ENCODE peak calls at places on chromosomes 7 and 10, in five cellular contexts. Y, F, E, L and W are unnamed samples.
A peak's percentile ranks its signal among the peaks of the same experiment; 100 is the strongest.

GRCh38 chr10:77320852-77321496 is 316.6 kb downstream of the KCNMA1 start:
- DNase-seq in Y (peak; percentile 84), F (no peak), E (no peak), L (no peak), W (peak; percentile 42)

GRCh38 chr7:157738064-157738460 is 401.3 kb downstream of the DNAJB6 start:
- DNase-seq in Y (no peak), F (no peak), E (no peak), L (no peak), W (no peak)

GRCh38 chr10:73879296-73880173 is 5.2 kb upstream of the CAMK2G start:
- DNase-seq in Y (peak; percentile 80), F (peak; percentile 97), E (peak; percentile 32), L (peak; percentile 91), W (peak; percentile 84)

GRCh38 chr10:125605167-125605566 is 77.8 kb downstream of the TEX36 start:
- DNase-seq in Y (no peak), F (no peak), E (no peak), L (no peak), W (no peak)

GRCh38 chr7:135232720-135233119 is 918 bp upstream of the STRA8 start:
- DNase-seq in Y (no peak), F (no peak), E (no peak), L (no peak), W (no peak)

GRCh38 chr7:134891262-134892001 is 94.9 kb upstream of the AGBL3 start:
- DNase-seq in Y (peak; percentile 98), F (no peak), E (no peak), L (peak; percentile 89), W (peak; percentile 94)

GRCh38 chr7:31373337-31374289 is 33.1 kb upstream of the NEUROD6 start:
- DNase-seq in Y (peak; percentile 47), F (peak; percentile 9), E (no peak), L (peak; percentile 42), W (peak; percentile 61)

GRCh38 chr10:21021843-21022594 is 124.9 kb upstream of the NEBL start:
- DNase-seq in Y (no peak), F (no peak), E (no peak), L (no peak), W (no peak)

GRCh38 chr10:21315321-21316220 is 209.9 kb downstream of the SKIDA1 start:
- DNase-seq in Y (peak; percentile 85), F (no peak), E (no peak), L (peak; percentile 87), W (peak; percentile 87)

GRCh38 chr7:95246935-95247370 is 77.4 kb downstream of the PON1 start:
- DNase-seq in Y (peak; percentile 48), F (peak; percentile 19), E (no peak), L (peak; percentile 42), W (peak; percentile 64)

GRCh38 chr10:124336186-124336585 is 82.5 kb downstream of the OAT start:
- DNase-seq in Y (no peak), F (no peak), E (no peak), L (no peak), W (no peak)

GRCh38 chr7:2478387-2478760 is 2.2 kb upstream of the GRIFIN start:
- DNase-seq in Y (no peak), F (no peak), E (no peak), L (peak; percentile 53), W (peak; percentile 87)

GRCh38 chr10:73553316-73553715 is 37.8 kb downstream of the USP54 start:
- DNase-seq in Y (peak; percentile 11), F (no peak), E (no peak), L (no peak), W (no peak)

GRCh38 chr7:135917721-135918120 is 59.4 kb downstream of the MTPN start:
- DNase-seq in Y (no peak), F (no peak), E (no peak), L (no peak), W (no peak)

GRCh38 chr10:69316313-69317059 is 38.2 kb downstream of the HK1 start:
- DNase-seq in Y (no peak), F (no peak), E (no peak), L (no peak), W (peak; percentile 75)

GRCh38 chr10:42953684-42954674 is 122.9 kb upstream of the RET start:
- DNase-seq in Y (no peak), F (peak; percentile 4), E (no peak), L (peak; percentile 6), W (no peak)